ENCODE peak calls at places on chromosomes 12 and 14, in five cellular contexts. R is psoas muscle, Q is heart right ventricle, O is neuronal stem cell, K is right lobe of liver. Y is an unnamed sample. For H3K4me1, the result is how much of the 10 kb centered on the place peaks cover.

GRCh38 chr14:61569783-61570182 is 125.5 kb upstream of the HIF1A start:
- DNase-seq in R (peak), Q (peak), O (no peak), K (no peak), Y (peak)

GRCh38 chr14:93892923-93893549 is 34.1 kb upstream of the FAM181A start:
- DNase-seq in R (peak), Q (peak), O (peak), K (peak), Y (peak)

GRCh38 chr12:113050808-113051207 is 5.7 kb upstream of the DTX1 start:
- DNase-seq in R (no peak), Q (no peak), O (no peak), K (no peak), Y (no peak)

GRCh38 chr12:112218150-112218549 is 92.8 kb downstream of the TRAFD1 start:
- DNase-seq in R (no peak), Q (no peak), O (no peak), K (no peak), Y (no peak)

GRCh38 chr12:122352394-122352793 is 70.1 kb downstream of the CLIP1 start:
- DNase-seq in R (no peak), Q (no peak), O (no peak), K (no peak), Y (no peak)

GRCh38 chr12:43893670-43894069 is 57.8 kb downstream of the TMEM117 start:
- DNase-seq in R (no peak), Q (no peak), O (no peak), K (no peak), Y (no peak)

GRCh38 chr14:59582161-59582560 is 5.5 kb upstream of the CCDC175 start:
- DNase-seq in R (no peak), Q (no peak), O (no peak), K (no peak), Y (no peak)

GRCh38 chr12:50302686-50303085 is 19.4 kb upstream of the LIMA1 start:
- DNase-seq in R (no peak), Q (no peak), O (no peak), K (no peak), Y (no peak)

GRCh38 chr14:101965145-101965531 is 765 bp downstream of the DYNC1H1 start:
- DNase-seq in R (peak), Q (peak), O (peak), K (peak), Y (peak)

GRCh38 chr12:76586764-76587395 is 27.3 kb upstream of the OSBPL8 start:
- DNase-seq in R (no peak), Q (no peak), O (peak), K (no peak), Y (no peak)

GRCh38 chr14:77616454-77617229 is at the start of gene SPTLC2:
- DNase-seq in R (peak), Q (peak), O (peak), K (peak), Y (peak)

GRCh38 chr12:50734409-50735263 is 29.3 kb upstream of the ATF1 start:
- DNase-seq in R (no peak), Q (no peak), O (peak), K (no peak), Y (no peak)

GRCh38 chr14:59482471-59483331 is 1.5 kb downstream of the L3HYPDH start:
- DNase-seq in R (no peak), Q (no peak), O (no peak), K (no peak), Y (peak)

GRCh38 chr12:94874086-94874985 is 129.2 kb downstream of the NDUFA12 start:
- DNase-seq in R (no peak), Q (no peak), O (no peak), K (no peak), Y (no peak)

GRCh38 chr12:94872671-94873367 is 130.7 kb downstream of the NDUFA12 start:
- DNase-seq in R (no peak), Q (no peak), O (no peak), K (no peak), Y (no peak)

GRCh38 chr12:94875525-94875924 is 128.0 kb downstream of the NDUFA12 start:
- DNase-seq in R (no peak), Q (no peak), O (no peak), K (no peak), Y (no peak)

GRCh38 chr12:94873368-94874085 is 130.0 kb downstream of the NDUFA12 start:
- DNase-seq in R (peak), Q (peak), O (peak), K (peak), Y (no peak)

DNA sequence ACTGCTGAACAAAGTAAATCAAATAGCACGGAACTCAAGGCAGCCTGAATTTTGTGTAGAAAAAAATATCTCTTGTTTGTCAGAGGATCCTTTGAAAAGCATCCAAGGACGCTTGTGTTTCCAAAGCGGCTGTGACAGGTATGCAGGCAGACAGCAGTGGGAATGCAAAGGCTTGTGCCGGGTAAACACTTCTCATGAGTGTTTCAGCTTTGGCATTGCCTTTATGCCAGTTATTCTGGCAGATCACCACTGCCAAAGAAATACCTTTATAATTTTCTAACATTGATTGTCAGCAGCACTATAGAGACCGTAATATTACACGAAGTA is 128.5 kb downstream of the NDUFA12 start:
- DNase-seq in R (no peak), Q (no peak), O (no peak), K (no peak), Y (no peak)
- H3K4me1 ChIP-seq in R (under half), Q (under half), O (under half), K (under half), Y (under half)

GRCh38 chr14:99561827-99562226 is 42.2 kb downstream of the CCDC85C start:
- DNase-seq in R (no peak), Q (no peak), O (no peak), K (peak), Y (no peak)
- H3K4me1 ChIP-seq in R (under half), Q (half or more), O (under half), K (half or more), Y (half or more)

GRCh38 chr14:36817071-36817930 is 155.6 kb downstream of the PAX9 start:
- DNase-seq in R (no peak), Q (no peak), O (no peak), K (no peak), Y (no peak)

GRCh38 chr14:36818794-36819384 is 157.2 kb downstream of the PAX9 start:
- DNase-seq in R (no peak), Q (no peak), O (peak), K (no peak), Y (no peak)

GRCh38 chr14:36820111-36820709 is 158.6 kb downstream of the PAX9 start:
- DNase-seq in R (no peak), Q (no peak), O (no peak), K (no peak), Y (no peak)

GRCh38 chr14:36818212-36818611 is 156.6 kb downstream of the PAX9 start:
- DNase-seq in R (no peak), Q (no peak), O (no peak), K (no peak), Y (no peak)

DNA sequence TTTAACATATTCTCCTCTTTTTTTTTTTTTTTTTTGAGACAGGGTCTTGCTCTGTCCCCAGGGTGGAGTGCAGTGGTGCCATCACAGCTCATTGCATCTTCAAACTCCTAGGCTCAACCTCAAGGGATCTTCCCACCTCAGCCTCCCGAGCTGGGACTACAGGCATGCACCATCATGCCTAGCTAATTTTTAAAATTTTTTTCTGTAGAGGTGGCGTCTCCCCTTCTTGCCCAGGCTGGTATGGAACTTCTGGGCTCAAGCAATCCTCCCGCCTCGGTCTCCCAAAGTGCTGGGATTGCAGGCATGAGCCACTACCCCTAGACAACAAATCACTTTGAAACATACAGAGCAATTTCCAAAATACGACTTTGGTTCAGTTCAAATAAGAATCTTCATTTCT is 154.8 kb downstream of the PAX9 start:
- DNase-seq in R (no peak), Q (no peak), O (no peak), K (no peak), Y (no peak)
- H3K4me1 ChIP-seq in R (under half), Q (under half), O (under half), K (under half), Y (under half)

GRCh38 chr14:103528158-103528511 is 861 bp upstream of the TRMT61A start:
- DNase-seq in R (no peak), Q (peak), O (no peak), K (no peak), Y (no peak)
- H3K4me1 ChIP-seq in R (under half), Q (half or more), O (under half), K (under half), Y (under half)

GRCh38 chr12:25979563-25979962 is 21.1 kb downstream of the RASSF8 start:
- DNase-seq in R (no peak), Q (no peak), O (no peak), K (no peak), Y (no peak)

GRCh38 chr12:25981597-25981996 is 23.1 kb downstream of the RASSF8 start:
- DNase-seq in R (no peak), Q (no peak), O (no peak), K (no peak), Y (no peak)

GRCh38 chr12:25979059-25979458 is 20.6 kb downstream of the RASSF8 start:
- DNase-seq in R (no peak), Q (no peak), O (no peak), K (no peak), Y (no peak)

GRCh38 chr12:25982416-25982815 is 23.9 kb downstream of the RASSF8 start:
- DNase-seq in R (no peak), Q (no peak), O (no peak), K (no peak), Y (no peak)

DNA sequence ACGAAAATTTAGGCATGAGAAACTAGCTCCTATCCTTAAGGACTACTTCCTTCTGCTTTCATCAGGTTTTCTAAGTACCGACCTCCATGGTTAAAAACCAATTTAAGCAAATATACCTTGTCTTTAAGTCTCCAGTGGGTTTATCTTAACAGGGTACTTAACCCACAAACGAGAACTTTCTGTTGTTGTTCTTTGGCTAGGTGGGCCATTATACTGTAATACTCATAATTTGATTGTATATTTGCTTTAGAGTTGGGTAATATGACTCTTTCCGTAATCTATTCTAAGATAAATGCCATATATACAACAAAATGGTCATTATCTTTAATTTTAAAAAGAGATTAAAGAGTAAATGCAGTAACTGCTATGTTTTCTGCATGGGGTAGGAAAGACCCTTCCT is 21.6 kb downstream of the RASSF8 start:
- DNase-seq in R (no peak), Q (no peak), O (no peak), K (no peak), Y (no peak)
- H3K4me1 ChIP-seq in R (half or more), Q (half or more), O (under half), K (under half), Y (under half)

GRCh38 chr14:74610866-74611671 is 968 bp downstream of the LTBP2 start:
- DNase-seq in R (no peak), Q (no peak), O (no peak), K (no peak), Y (peak)

GRCh38 chr14:74612346-74613021 is 447 bp upstream of the LTBP2 start:
- DNase-seq in R (peak), Q (peak), O (peak), K (peak), Y (peak)

GRCh38 chr14:74611672-74612345 is at the start of gene LTBP2:
- DNase-seq in R (no peak), Q (no peak), O (no peak), K (no peak), Y (no peak)

GRCh38 chr14:74614508-74615495 is 2.8 kb upstream of the LTBP2 start:
- DNase-seq in R (peak), Q (no peak), O (no peak), K (no peak), Y (no peak)

DNA sequence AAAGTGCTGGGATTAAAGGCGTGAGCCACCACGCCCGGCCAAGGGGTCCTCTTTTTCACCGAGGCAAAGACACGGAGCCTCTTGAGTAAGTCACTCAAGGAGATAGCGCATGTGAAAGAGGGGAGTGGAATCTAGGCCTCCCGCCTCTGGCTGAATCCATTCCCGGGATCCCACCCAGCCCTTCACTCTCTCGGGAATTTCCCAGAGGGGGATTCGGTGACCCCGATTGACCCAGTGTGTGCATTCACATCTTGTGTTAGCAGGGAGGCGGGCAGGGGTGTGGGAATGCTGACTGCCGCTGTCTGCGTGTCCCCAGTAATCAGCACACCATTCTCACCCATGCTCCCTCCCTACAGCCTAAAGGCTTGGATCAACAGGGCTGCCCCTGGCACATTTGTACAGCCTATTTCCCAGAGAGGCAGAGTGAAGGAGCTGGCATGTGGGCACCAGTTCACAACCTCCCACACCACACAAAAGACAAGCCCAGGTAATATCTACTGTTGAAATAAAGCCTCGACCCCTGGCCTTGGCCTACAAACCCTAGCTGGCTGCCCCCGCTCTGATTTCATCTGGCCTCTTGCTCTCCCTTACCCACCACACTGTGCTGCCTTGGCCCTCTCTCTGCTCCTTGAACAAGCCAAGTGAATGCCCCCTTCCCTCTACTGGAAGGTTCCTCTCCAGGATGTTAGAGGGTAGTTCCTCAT is 1.3 kb upstream of the LTBP2 start:
- DNase-seq in R (peak), Q (no peak), O (no peak), K (no peak), Y (peak)
- H3K4me1 ChIP-seq in R (under half), Q (under half), O (under half), K (under half), Y (under half)